ENCODE peak calls at places on chromosome 22, in four cellular contexts. C is dorsolateral prefrontal cortex, F is stomach, J is breast epithelium. R is an unnamed sample.

GRCh38 chr22:22752556-22753477 is 108.4 kb downstream of the GGTLC2 start:
- DNase-seq in J (no peak), F (no peak), C (no peak), R (no peak)

GRCh38 chr22:50004923-50005322 is 7.6 kb downstream of the IL17REL start:
- DNase-seq in J (no peak), C (no peak), F (no peak), R (no peak)

GRCh38 chr22:42365337-42365865 is 66.8 kb downstream of the NFAM1 start:
- DNase-seq in J (no peak), C (no peak), F (no peak), R (no peak)

GRCh38 chr22:42720263-42721044 is at the start of gene A4GALT:
- DNase-seq in C (no peak), J (no peak), F (no peak), R (no peak)

GRCh38 chr22:29635734-29636357 is 32.4 kb downstream of the NF2 start:
- DNase-seq in F (no peak), C (no peak), J (no peak), R (no peak)

GRCh38 chr22:28978158-28978557 is 83.5 kb downstream of the C22orf31 start:
- DNase-seq in F (no peak), C (peak), J (no peak), R (no peak)

GRCh38 chr22:23385301-23386244 is 194.5 kb downstream of the IGLL1 start:
- DNase-seq in F (peak), C (peak), J (peak), R (peak)

GRCh38 chr22:36194971-36195370 is 6.6 kb downstream of the APOL4 start:
- DNase-seq in C (no peak), J (no peak), F (peak), R (no peak)

GRCh38 chr22:35842519-35842913 is 124.8 kb downstream of the APOL5 start:
- DNase-seq in C (no peak), F (no peak), J (no peak), R (no peak)

GRCh38 chr22:26383968-26384576 is 45.0 kb upstream of the ASPHD2 start:
- DNase-seq in C (no peak), J (no peak), F (no peak), R (no peak)

GRCh38 chr22:48236261-48236660 is 1473.8 kb downstream of the TBC1D22A start:
- DNase-seq in J (no peak), F (peak), C (no peak), R (no peak)

GRCh38 chr22:31906086-31906485 is 38.2 kb upstream of the YWHAH start:
- DNase-seq in F (no peak), J (no peak), C (no peak), R (no peak)
- TF ChIP-seq CTCF in F (no peak), J (no peak), C (no peak), R (no peak)

DNA sequence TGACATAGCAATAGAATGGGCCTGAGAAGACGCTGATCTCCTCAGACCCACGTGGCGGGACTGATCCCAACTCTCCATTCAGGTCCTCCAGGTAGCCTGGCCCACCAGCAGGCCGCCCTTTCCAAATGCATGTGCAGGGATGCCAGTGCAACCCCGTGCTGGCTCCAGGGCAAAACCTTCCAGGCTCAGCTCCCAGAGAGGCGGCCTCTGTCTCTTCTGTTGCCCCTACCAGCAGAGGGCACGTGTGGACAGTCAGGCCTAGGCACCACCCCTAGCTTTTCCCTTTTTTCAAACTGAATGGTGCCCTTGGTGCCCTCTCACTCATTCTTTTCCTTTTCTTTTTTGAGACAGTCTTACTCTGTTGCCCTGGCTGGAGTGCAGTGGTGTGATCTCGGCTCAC is 121.7 kb downstream of the OSBP2 start:
- DNase-seq in F (no peak), J (no peak), C (no peak), R (no peak)
- TF ChIP-seq CTCF in F (no peak), J (no peak), C (no peak), R (no peak)

GRCh38 chr22:44361391-44362126 is 48.8 kb upstream of the SHISAL1 start:
- DNase-seq in J (no peak), F (no peak), C (peak), R (no peak)

GRCh38 chr22:44362249-44363040 is 49.7 kb upstream of the SHISAL1 start:
- DNase-seq in C (no peak), F (no peak), J (no peak), R (no peak)

GRCh38 chr22:44360306-44360685 is 47.5 kb upstream of the SHISAL1 start:
- DNase-seq in C (peak), J (no peak), F (no peak), R (no peak)

GRCh38 chr22:44359496-44360110 is 46.9 kb upstream of the SHISAL1 start:
- DNase-seq in F (no peak), J (no peak), C (peak), R (no peak)

DNA sequence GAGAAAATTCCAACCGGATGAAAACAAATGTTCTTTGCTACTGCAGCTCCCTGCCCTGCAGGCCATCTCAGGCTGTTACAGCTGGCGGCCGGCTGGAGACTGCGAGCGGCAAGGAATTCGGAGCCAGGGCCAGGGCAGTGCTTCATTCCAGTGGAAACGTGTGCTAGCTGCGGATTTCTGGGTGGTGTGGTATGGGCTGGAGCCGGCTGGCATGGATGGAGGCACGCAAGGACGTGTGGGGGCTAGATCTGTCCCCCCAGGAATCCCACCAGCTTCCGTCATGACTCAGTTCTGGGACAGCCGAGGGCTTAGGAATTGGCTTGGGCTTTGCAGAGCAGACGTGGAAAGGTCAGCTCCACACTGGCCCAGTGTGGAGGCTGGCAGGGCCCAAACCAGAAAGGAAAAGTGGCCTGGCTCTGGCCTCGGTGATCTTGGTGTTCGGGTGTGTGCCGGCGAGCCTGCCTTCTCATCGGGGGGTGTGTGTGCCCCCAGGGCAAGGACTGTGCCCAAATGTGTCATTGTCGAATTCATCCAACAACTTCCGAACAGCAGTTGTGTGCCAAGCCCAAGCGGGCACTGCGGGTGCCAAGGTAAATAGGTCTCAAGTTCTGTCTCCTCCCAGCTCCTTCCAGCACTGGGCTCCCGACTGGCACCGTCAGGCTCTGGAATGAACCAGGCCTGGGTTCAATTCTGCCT is 48.1 kb upstream of the SHISAL1 start:
- DNase-seq in F (peak), J (peak), C (peak), R (no peak)
- TF ChIP-seq CTCF in F (no peak), J (no peak), C (no peak), R (peak)

GRCh38 chr22:17083811-17084540 is 824 bp upstream of the IL17RA start:
- DNase-seq in F (no peak), C (no peak), J (no peak), R (no peak)

GRCh38 chr22:17085277-17086091 is 684 bp downstream of the IL17RA start:
- DNase-seq in C (no peak), J (no peak), F (peak), R (no peak)

GRCh38 chr22:17086301-17086700 is 1.5 kb downstream of the IL17RA start:
- DNase-seq in F (no peak), J (no peak), C (no peak), R (no peak)

GRCh38 chr22:17083255-17083654 is 1.5 kb upstream of the IL17RA start:
- DNase-seq in C (no peak), F (no peak), J (no peak), R (no peak)

GRCh38 chr22:17084554-17085276 is at the start of gene IL17RA:
- DNase-seq in C (peak), F (peak), J (peak), R (peak)
- TF ChIP-seq CTCF in C (no peak), F (no peak), J (no peak), R (no peak)

GRCh38 chr22:17217179-17217578 is 2.1 kb downstream of the ADA2 start:
- DNase-seq in F (no peak), J (no peak), C (no peak), R (no peak)
- TF ChIP-seq CTCF in F (no peak), J (no peak), C (no peak), R (no peak)

GRCh38 chr22:24707477-24707816 is 67.1 kb downstream of the PIWIL3 start:
- DNase-seq in F (no peak), C (no peak), J (no peak), R (no peak)
- TF ChIP-seq CTCF in F (peak), C (no peak), J (no peak), R (no peak)

GRCh38 chr22:20135846-20136602 is 4.4 kb downstream of the ZDHHC8 start:
- DNase-seq in J (no peak), F (no peak), C (no peak), R (no peak)

GRCh38 chr22:20132686-20133246 is 1.2 kb downstream of the ZDHHC8 start:
- DNase-seq in J (no peak), F (no peak), C (no peak), R (no peak)

GRCh38 chr22:20131856-20132685 is 467 bp downstream of the ZDHHC8 start:
- DNase-seq in C (no peak), J (no peak), F (peak), R (no peak)

GRCh38 chr22:20135265-20135664 is 3.7 kb downstream of the ZDHHC8 start:
- DNase-seq in J (no peak), F (no peak), C (no peak), R (no peak)

GRCh38 chr22:20133930-20134549 is 2.4 kb downstream of the ZDHHC8 start:
- DNase-seq in J (no peak), C (no peak), F (no peak), R (no peak)
- TF ChIP-seq CTCF in J (no peak), C (no peak), F (no peak), R (no peak)

GRCh38 chr22:39176673-39177455 is 24.4 kb upstream of the CBX7 start:
- DNase-seq in F (no peak), J (no peak), C (no peak), R (no peak)

GRCh38 chr22:39174498-39175120 is 22.1 kb upstream of the CBX7 start:
- DNase-seq in J (peak), F (peak), C (no peak), R (peak)

GRCh38 chr22:39177456-39177775 is 24.9 kb upstream of the CBX7 start:
- DNase-seq in J (no peak), C (no peak), F (no peak), R (peak)

GRCh38 chr22:39175127-39176066 is 22.9 kb upstream of the CBX7 start:
- DNase-seq in C (no peak), J (no peak), F (no peak), R (no peak)

DNA sequence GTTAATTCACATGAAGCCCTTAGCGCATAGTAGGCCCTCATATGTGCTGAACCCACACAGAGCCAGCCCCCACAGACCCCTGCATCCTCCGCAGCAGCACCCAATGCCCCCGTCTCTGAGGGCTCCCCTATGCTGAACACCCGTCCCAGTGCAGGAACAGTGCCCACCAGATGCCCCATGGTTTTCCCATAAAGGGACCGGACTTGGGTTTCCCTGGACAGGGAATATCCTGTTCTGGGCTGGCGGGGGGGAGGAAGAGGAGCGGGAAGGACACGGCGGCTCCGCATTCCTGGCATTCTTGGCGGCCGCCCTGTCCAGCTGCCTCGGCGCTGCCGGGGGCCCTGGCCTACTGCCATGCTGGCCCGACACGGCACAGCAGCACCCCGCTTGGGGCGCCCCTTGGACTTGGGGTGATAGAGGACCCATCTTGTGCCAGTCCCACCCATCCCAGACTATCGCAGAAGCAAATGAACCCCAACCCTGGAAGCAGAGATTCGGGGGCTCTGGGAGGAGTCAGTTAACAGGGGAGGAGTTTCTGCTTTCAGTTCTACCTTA is 23.7 kb upstream of the CBX7 start:
- DNase-seq in J (peak), C (no peak), F (peak), R (no peak)
- TF ChIP-seq CTCF in J (peak), C (no peak), F (no peak), R (no peak)

DNA sequence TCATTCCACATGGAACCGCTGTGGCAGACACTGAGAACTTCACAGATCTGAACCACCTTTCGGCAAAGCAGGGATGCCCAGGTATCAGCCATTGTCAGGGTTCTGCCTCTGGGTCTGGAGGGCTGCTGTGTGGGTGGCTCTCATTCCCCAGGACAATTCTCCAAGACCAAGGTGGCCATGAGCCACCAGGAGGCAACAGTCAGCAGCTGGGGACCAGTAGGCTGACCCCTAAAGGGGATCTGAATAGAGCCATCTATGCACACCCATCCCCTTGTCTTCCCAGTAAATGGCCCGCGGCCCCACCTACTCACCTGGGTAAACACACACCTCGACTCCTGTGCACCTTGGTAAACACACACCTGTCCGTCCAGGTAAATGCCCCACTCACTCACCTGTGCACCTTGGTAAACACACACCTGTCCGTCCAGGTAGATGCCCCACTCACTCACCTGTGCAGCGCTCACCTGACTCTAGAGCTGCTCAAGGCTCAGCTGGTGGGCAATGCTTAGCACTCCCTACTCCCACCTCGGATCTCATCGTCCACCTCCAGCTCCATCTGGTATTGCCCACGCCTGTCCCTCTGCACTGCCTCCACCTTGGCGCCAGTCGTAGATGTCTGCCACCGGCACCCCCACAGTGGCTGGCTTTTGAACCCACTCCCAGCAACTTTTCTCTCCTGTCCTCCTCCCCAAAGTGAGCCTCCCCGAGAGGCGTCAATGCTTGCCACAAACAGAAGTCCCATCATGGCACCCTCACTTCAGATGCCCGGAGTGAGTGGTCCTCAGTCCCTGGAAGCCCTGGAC is 10.2 kb downstream of the SLC25A1 start:
- DNase-seq in C (no peak), J (no peak), F (no peak), R (no peak)
- TF ChIP-seq CTCF in C (no peak), J (no peak), F (no peak), R (peak)